ENCODE peak calls at places on chromosomes 4 and X, in five cellular contexts. N is AG04450; I is CD4-positive, alpha-beta T cell; T is CD8-positive, alpha-beta T cell; H is retinal pigment epithelial cell. E is an unnamed sample.
A peak's percentile ranks its signal among the peaks of the same experiment; 100 is the strongest.

GRCh38 chrX:70554081-70554480 is 109.4 kb downstream of the DLG3 start:
- DNase-seq in N (no peak), I (no peak), T (no peak), H (peak; percentile 0), E (no peak)

GRCh38 chrX:150984164-150984824 is 1.2 kb downstream of the HMGB3 start:
- DNase-seq in N (no peak), I (no peak), T (no peak), H (no peak), E (no peak)

GRCh38 chr4:102713096-102713495 is 47.7 kb downstream of the MANBA start:
- DNase-seq in N (no peak), I (no peak), T (no peak), H (no peak), E (peak; percentile 10)

GRCh38 chr4:17966312-17966711 is 55.2 kb downstream of the LCORL start:
- DNase-seq in N (no peak), I (no peak), T (no peak), H (no peak), E (no peak)

GRCh38 chr4:144562019-144562740 is 83.8 kb upstream of the HHIP start:
- DNase-seq in N (no peak), I (no peak), T (no peak), H (no peak), E (no peak)

GRCh38 chrX:41381685-41382084 is 47.7 kb downstream of the DDX3X start:
- DNase-seq in N (peak; percentile 32), I (no peak), T (no peak), H (peak; percentile 43), E (peak; percentile 23)

GRCh38 chr4:4778491-4779003 is 80.9 kb upstream of the MSX1 start:
- DNase-seq in N (no peak), I (no peak), T (no peak), H (no peak), E (no peak)

GRCh38 chrX:104564921-104565703 is 887 bp upstream of the IL1RAPL2 start:
- DNase-seq in N (no peak), I (no peak), T (no peak), H (no peak), E (no peak)

GRCh38 chrX:21723097-21723496 is 34.8 kb downstream of the SMPX start:
- DNase-seq in N (no peak), I (no peak), T (no peak), H (no peak), E (no peak)

GRCh38 chr4:8214091-8214490 is 15.0 kb downstream of the SH3TC1 start:
- DNase-seq in N (no peak), I (no peak), T (no peak), H (no peak), E (no peak)

GRCh38 chr4:76011700-76012387 is 4.5 kb upstream of the CXCL9 start:
- DNase-seq in N (peak; percentile 75), I (no peak), T (no peak), H (no peak), E (no peak)

GRCh38 chr4:76426272-76426671 is 5.3 kb upstream of the CCDC158 start:
- DNase-seq in N (no peak), I (no peak), T (no peak), H (no peak), E (no peak)

GRCh38 chrX:154748712-154749339 is 2.1 kb downstream of the GAB3 start:
- DNase-seq in N (no peak), I (peak; percentile 24), T (peak; percentile 21), H (no peak), E (no peak)

GRCh38 chr4:139184129-139184528 is 7.1 kb upstream of the ELF2 start:
- DNase-seq in N (no peak), I (no peak), T (no peak), H (no peak), E (no peak)

GRCh38 chr4:120066182-120066524 is 495 bp downstream of the MAD2L1 start:
- DNase-seq in N (no peak), I (no peak), T (no peak), H (no peak), E (no peak)

GRCh38 chr4:181582595-181582994 is 660.6 kb upstream of the TENM3 start:
- DNase-seq in N (no peak), I (no peak), T (no peak), H (no peak), E (no peak)

GRCh38 chrX:139081965-139082364 is 370.4 kb upstream of the FGF13 start:
- DNase-seq in N (no peak), I (no peak), T (no peak), H (no peak), E (no peak)

GRCh38 chr4:74734995-74735394 is 59.3 kb downstream of the BTC start:
- DNase-seq in N (no peak), I (no peak), T (no peak), H (no peak), E (no peak)

GRCh38 chr4:38967260-38968095 is 64.7 kb downstream of the TMEM156 start:
- DNase-seq in N (peak; percentile 96), I (no peak), T (no peak), H (peak; percentile 65), E (peak; percentile 90)

GRCh38 chrX:26762253-26762652 is 546.3 kb downstream of the MAGEB5 start:
- DNase-seq in N (no peak), I (no peak), T (no peak), H (no peak), E (no peak)

GRCh38 chr4:112348488-112349158 is 51.5 kb downstream of the ALPK1 start:
- DNase-seq in N (peak; percentile 30), I (no peak), T (no peak), H (peak; percentile 24), E (peak; percentile 12)

GRCh38 chr4:8061573-8061972 is 97.0 kb downstream of the ABLIM2 start:
- DNase-seq in N (no peak), I (no peak), T (no peak), H (no peak), E (no peak)

GRCh38 chrX:94058728-94059382 is 384.8 kb downstream of the FAM133A start:
- DNase-seq in N (no peak), I (no peak), T (no peak), H (no peak), E (no peak)

GRCh38 chr4:40227284-40227683 is 30.5 kb downstream of the RHOH start:
- DNase-seq in N (no peak), I (no peak), T (no peak), H (no peak), E (no peak)

GRCh38 chrX:16185725-16186136 is 18.4 kb downstream of the MAGEB17 start:
- DNase-seq in N (peak; percentile 21), I (no peak), T (no peak), H (peak; percentile 50), E (peak; percentile 67)

GRCh38 chr4:177107288-177107901 is 202.3 kb upstream of the NEIL3 start:
- DNase-seq in N (no peak), I (no peak), T (no peak), H (peak; percentile 2), E (no peak)

GRCh38 chrX:154059729-154060245 is 37.7 kb downstream of the MECP2 start:
- DNase-seq in N (no peak), I (no peak), T (no peak), H (no peak), E (no peak)

GRCh38 chr4:78056265-78057129 is 626 bp upstream of the FRAS1 start:
- DNase-seq in N (no peak), I (no peak), T (no peak), H (no peak), E (peak; percentile 81)
- TF ChIP-seq CTCF in N (no peak), I (no peak), T (no peak), H (peak; percentile 25), E (peak; percentile 35)

GRCh38 chr4:186946140-186946539 is 222.5 kb upstream of the FAT1 start:
- DNase-seq in N (no peak), I (no peak), T (no peak), H (no peak), E (no peak)

GRCh38 chr4:186946682-186947294 is 223.1 kb upstream of the FAT1 start:
- DNase-seq in N (no peak), I (no peak), T (no peak), H (no peak), E (no peak)

GRCh38 chr4:186952709-186953108 is 229.1 kb upstream of the FAT1 start:
- DNase-seq in N (no peak), I (no peak), T (no peak), H (no peak), E (no peak)

GRCh38 chr4:186949847-186950246 is 226.2 kb upstream of the FAT1 start:
- DNase-seq in N (no peak), I (no peak), T (no peak), H (no peak), E (no peak)

GRCh38 chr4:186948361-186949291 is 225.0 kb upstream of the FAT1 start:
- DNase-seq in N (no peak), I (no peak), T (no peak), H (no peak), E (no peak)
- TF ChIP-seq CTCF in N (peak; percentile 67), I (no peak), T (no peak), H (peak; percentile 63), E (peak; percentile 63)

GRCh38 chr4:24470681-24471622 is 113.4 kb downstream of the DHX15 start:
- DNase-seq in N (no peak), I (no peak), T (no peak), H (no peak), E (no peak)
- TF ChIP-seq CTCF in N (peak; percentile 12), I (no peak), T (no peak), H (peak; percentile 24), E (peak; percentile 12)

GRCh38 chrX:44202596-44202995 is 140.9 kb downstream of the EFHC2 start:
- DNase-seq in N (no peak), I (no peak), T (no peak), H (no peak), E (no peak)

DNA sequence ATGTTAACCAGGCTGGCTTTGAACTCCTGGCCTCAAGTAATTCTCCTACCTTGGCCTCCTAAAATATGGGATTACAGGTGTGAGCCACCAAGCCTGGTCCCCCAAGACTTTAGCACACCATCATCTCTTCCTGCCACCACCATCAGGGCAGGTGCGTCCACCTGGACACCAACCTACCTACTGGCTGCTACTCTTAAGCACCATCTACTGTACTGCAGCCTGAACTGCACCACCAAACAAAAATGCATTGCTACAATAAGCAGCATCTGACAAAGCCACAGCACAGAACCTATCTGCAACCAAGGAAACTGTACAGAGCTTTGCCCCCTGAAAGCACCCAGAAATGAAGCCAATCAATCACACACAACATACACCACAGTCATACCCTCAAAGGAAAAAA is 139.7 kb downstream of the EFHC2 start:
- DNase-seq in N (no peak), I (no peak), T (no peak), H (no peak), E (no peak)
- TF ChIP-seq CTCF in N (no peak), I (no peak), T (no peak), H (peak; percentile 5), E (no peak)

DNA sequence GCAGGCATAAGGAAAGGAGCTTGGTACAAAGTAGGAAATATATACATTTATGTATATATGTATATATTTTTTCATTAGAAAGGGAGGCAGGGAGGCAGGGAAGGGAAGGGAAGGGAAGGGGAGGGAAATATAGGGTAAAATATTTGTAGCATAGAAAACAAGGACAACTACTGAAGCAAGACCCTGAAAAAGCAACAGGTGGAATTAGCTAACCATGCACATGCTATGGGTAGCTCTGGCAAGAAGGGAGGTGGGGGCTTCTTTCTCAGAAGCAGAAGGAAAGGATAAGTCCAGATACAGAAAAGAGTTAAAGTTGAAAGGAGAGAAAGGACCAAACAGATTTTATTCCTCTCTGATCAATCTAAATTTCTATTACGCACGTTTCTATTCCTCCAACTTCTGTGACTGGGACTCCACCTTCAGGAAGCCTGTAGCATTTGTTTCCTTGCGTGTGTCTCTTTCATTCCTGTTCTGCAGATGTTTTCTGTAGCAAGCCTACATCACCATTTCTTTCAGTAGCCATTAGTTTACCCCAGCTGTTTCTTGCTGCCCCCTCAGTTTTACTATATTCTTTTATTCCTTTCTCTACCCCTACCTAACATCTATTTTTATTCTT is 82.9 kb downstream of the OR13H1 start:
- DNase-seq in N (no peak), I (no peak), T (no peak), H (no peak), E (no peak)
- TF ChIP-seq CTCF in N (no peak), I (no peak), T (no peak), H (no peak), E (peak; percentile 2)

E was measured in kidney epithelial cell.